ENCODE peak calls at places on chromosomes 4 and X, in seven cellular contexts. H is neural crest cell, L is mammary epithelial cell, D is astrocyte of the spinal cord, B is IMR-90, O is left ventricle myocardium inferior, Y is H9. N is an unnamed sample.

GRCh38 chr4:17336524-17336941 is 175.4 kb downstream of the QDPR start:
- DNase-seq in H (no peak), L (peak), D (peak), B (peak), O (peak), Y (no peak), N (no peak)

GRCh38 chr4:152004801-152005200 is 244.0 kb upstream of the GATB start:
- DNase-seq in H (no peak), L (no peak), D (no peak), B (no peak), O (no peak), Y (no peak), N (no peak)

GRCh38 chrX:386239-386767 is 404 bp downstream of the PPP2R3B start:
- DNase-seq in H (no peak), L (no peak), D (no peak), B (no peak), O (no peak), Y (no peak), N (no peak)

GRCh38 chrX:97850911-97851310 is 967.2 kb downstream of the RPA4 start:
- DNase-seq in H (no peak), L (no peak), D (no peak), B (peak), O (no peak), Y (no peak), N (no peak)

GRCh38 chr4:140037353-140038030 is 116.5 kb downstream of the MAML3 start:
- DNase-seq in H (no peak), L (peak), D (peak), B (peak), O (no peak), Y (no peak), N (no peak)

GRCh38 chr4:111933703-111934102 is 211.6 kb upstream of the FAM241A start:
- DNase-seq in H (no peak), L (no peak), D (no peak), B (no peak), O (no peak), Y (no peak), N (no peak)

GRCh38 chr4:173405840-173406606 is 7.1 kb upstream of the SCRG1 start:
- DNase-seq in H (no peak), L (no peak), D (no peak), B (no peak), O (no peak), Y (no peak), N (no peak)

GRCh38 chr4:151031831-151032605 is 16.9 kb upstream of the LRBA start:
- DNase-seq in H (no peak), L (peak), D (peak), B (peak), O (no peak), Y (no peak), N (no peak)

GRCh38 chrX:100410083-100410590 is at the start of gene PCDH19:
- DNase-seq in H (peak), L (peak), D (peak), B (peak), O (peak), Y (peak), N (peak)

GRCh38 chr4:150366487-150366999 is 215.4 kb upstream of the MAB21L2 start:
- DNase-seq in H (peak), L (no peak), D (no peak), B (no peak), O (no peak), Y (peak), N (no peak)

DNA sequence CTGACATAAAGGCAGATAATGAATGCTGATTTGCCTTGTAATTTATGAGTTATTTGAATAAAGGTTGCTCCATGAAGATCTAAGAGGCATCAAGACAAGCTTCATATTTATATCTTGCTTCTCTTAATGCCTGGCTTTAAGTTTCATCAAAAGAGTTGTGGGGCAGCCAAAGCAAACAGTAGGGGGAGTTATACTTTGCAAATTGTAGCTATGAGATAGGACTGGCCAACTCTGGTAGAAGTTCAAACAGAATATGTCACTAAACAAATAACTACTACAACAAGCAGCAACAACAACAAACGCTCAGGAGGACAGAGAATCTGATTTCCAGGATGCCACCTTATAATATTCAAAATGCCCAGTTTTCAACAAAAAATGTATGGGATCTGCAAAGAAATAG is 69.1 kb upstream of the PLAC1 start:
- DNase-seq in H (no peak), L (no peak), D (no peak), B (no peak), O (no peak), Y (no peak), N (no peak)
- TF ChIP-seq CTCF in H (no peak), L (no peak), D (peak), B (peak), O (no peak), Y (peak), N (no peak)

DNA sequence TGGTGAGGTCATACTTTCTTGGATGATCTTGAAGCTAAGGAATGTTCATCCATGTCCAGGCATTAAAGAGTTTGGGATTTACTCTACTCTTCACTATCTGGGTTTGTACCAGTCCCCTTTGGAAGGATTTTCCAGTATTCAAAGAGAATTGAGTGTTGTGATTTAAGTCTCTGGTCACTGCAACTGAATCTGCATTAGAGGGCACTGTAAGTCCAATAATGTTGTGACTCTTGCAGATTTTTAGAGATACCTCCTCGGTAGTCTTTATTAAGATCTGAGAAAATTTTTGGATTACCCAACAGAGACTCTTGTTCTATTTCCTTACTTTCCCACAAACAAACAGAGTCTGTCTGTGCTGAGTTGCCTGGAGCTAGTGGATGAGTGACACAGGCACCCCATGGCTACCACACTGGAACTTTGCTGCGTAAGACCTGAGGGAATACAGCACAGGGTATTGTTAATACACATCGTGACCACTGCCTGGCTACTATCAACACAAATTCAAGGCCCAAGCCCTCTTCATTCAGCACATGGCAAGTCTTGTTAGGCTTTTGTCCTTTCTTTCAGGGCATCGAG is 357.1 kb upstream of the KLHL4 start:
- DNase-seq in H (no peak), L (no peak), D (no peak), B (no peak), O (no peak), Y (no peak), N (no peak)
- TF ChIP-seq CTCF in H (no peak), L (no peak), D (no peak), B (no peak), O (no peak), Y (peak), N (no peak)

GRCh38 chr4:26822546-26822945 is 38.1 kb upstream of the STIM2 start:
- DNase-seq in H (no peak), L (no peak), D (no peak), B (no peak), O (no peak), Y (no peak), N (no peak)

GRCh38 chr4:26821677-26822503 is 38.8 kb upstream of the STIM2 start:
- DNase-seq in H (no peak), L (no peak), D (no peak), B (peak), O (no peak), Y (no peak), N (no peak)

GRCh38 chr4:26819478-26819877 is 41.2 kb upstream of the STIM2 start:
- DNase-seq in H (no peak), L (no peak), D (no peak), B (no peak), O (no peak), Y (no peak), N (no peak)

GRCh38 chr4:26819026-26819425 is 41.6 kb upstream of the STIM2 start:
- DNase-seq in H (no peak), L (no peak), D (no peak), B (no peak), O (no peak), Y (peak), N (no peak)

GRCh38 chr4:26820346-26820745 is 40.3 kb upstream of the STIM2 start:
- DNase-seq in H (no peak), L (no peak), D (no peak), B (no peak), O (no peak), Y (no peak), N (no peak)
- TF ChIP-seq CTCF in H (no peak), L (no peak), D (no peak), B (no peak), O (no peak), Y (no peak), N (no peak)

GRCh38 chrX:28595346-28595745 is 8.1 kb downstream of the IL1RAPL1 start:
- DNase-seq in H (no peak), L (no peak), D (no peak), B (no peak), O (no peak), Y (no peak), N (no peak)
- TF ChIP-seq CTCF in H (no peak), L (peak), D (no peak), B (no peak), O (no peak), Y (peak), N (no peak)

GRCh38 chr4:15007201-15007600 is 4.9 kb downstream of the CPEB2 start:
- DNase-seq in H (no peak), L (no peak), D (no peak), B (no peak), O (no peak), Y (no peak), N (no peak)

GRCh38 chr4:15003891-15004700 is 1.8 kb downstream of the CPEB2 start:
- DNase-seq in H (peak), L (peak), D (no peak), B (no peak), O (peak), Y (peak), N (peak)

GRCh38 chr4:15005474-15006115 is 3.3 kb downstream of the CPEB2 start:
- DNase-seq in H (no peak), L (peak), D (peak), B (no peak), O (no peak), Y (no peak), N (no peak)

GRCh38 chr4:15004701-15005301 is 2.5 kb downstream of the CPEB2 start:
- DNase-seq in H (peak), L (peak), D (peak), B (peak), O (peak), Y (peak), N (peak)

GRCh38 chr4:15006416-15007024 is 4.2 kb downstream of the CPEB2 start:
- DNase-seq in H (no peak), L (peak), D (peak), B (peak), O (no peak), Y (no peak), N (no peak)
- TF ChIP-seq CTCF in H (peak), L (peak), D (peak), B (peak), O (peak), Y (peak), N (peak)

GRCh38 chr4:76420311-76420710 is 630 bp downstream of the CCDC158 start:
- DNase-seq in H (no peak), L (no peak), D (no peak), B (no peak), O (no peak), Y (no peak), N (no peak)

GRCh38 chr4:76429636-76430035 is 5.4 kb upstream of the SHROOM3 start:
- DNase-seq in H (no peak), L (no peak), D (no peak), B (no peak), O (no peak), Y (no peak), N (no peak)

GRCh38 chr4:76430519-76431388 is 4.3 kb upstream of the SHROOM3 start:
- DNase-seq in H (peak), L (peak), D (peak), B (peak), O (no peak), Y (no peak), N (no peak)

GRCh38 chr4:76420901-76421581 is at the start of gene CCDC158:
- DNase-seq in H (no peak), L (no peak), D (no peak), B (no peak), O (peak), Y (no peak), N (no peak)

GRCh38 chr4:76426272-76426671 is 5.3 kb upstream of the CCDC158 start:
- DNase-seq in H (no peak), L (peak), D (no peak), B (no peak), O (no peak), Y (no peak), N (no peak)
- TF ChIP-seq CTCF in H (peak), L (peak), D (peak), B (peak), O (no peak), Y (peak), N (peak)

GRCh38 chr4:93788712-93789111 is 39.8 kb upstream of the ATOH1 start:
- DNase-seq in H (no peak), L (peak), D (peak), B (peak), O (no peak), Y (no peak), N (no peak)
- TF ChIP-seq CTCF in H (peak), L (peak), D (peak), B (peak), O (peak), Y (peak), N (peak)